ENCODE peak calls at places on chromosomes 7 and 10, in ten cellular contexts. F is upper lobe of right lung, D is heart right ventricle, O is AG04449, J is H9, Z is left ventricle myocardium inferior, X is HFF-Myc, T is HCT116, R is Calu3, E is cardiac muscle cell. H is an unnamed sample.

GRCh38 chr10:44902838-44903545 is 8.1 kb upstream of the TMEM72 start:
- DNase-seq in D (no peak), T (no peak), R (no peak), F (no peak), E (no peak), Z (no peak), O (no peak), X (no peak), J (no peak), H (no peak)

GRCh38 chr7:47080816-47081215 is 501.1 kb downstream of the TNS3 start:
- DNase-seq in R (no peak), J (no peak), O (no peak), E (no peak), X (no peak), Z (no peak), T (no peak), F (no peak), D (no peak), H (no peak)

GRCh38 chr10:102796407-102797176 is 40.6 kb downstream of the CYP17A1 start:
- DNase-seq in T (no peak), D (peak; percentile 86), O (no peak), X (no peak), R (no peak), Z (peak; percentile 91), E (no peak), J (no peak), F (peak; percentile 80), H (no peak)

GRCh38 chr10:113127285-113128283 is 177.5 kb downstream of the TCF7L2 start:
- DNase-seq in F (no peak), R (no peak), E (no peak), O (no peak), T (no peak), J (no peak), Z (no peak), D (no peak), X (no peak), H (no peak)

GRCh38 chr10:21526184-21526951 is 886 bp upstream of the SKIDA1 start:
- DNase-seq in R (peak; percentile 46), O (no peak), E (peak; percentile 90), F (peak; percentile 93), D (peak; percentile 88), T (no peak), J (peak; percentile 80), Z (peak; percentile 89), X (no peak), H (peak; percentile 95)

GRCh38 chr10:122450336-122450990 is 4.0 kb upstream of the ARMS2 start:
- DNase-seq in E (no peak), T (no peak), Z (no peak), O (no peak), R (no peak), F (no peak), J (no peak), X (no peak), D (no peak), H (no peak)

GRCh38 chr10:509361-510102 is 179.9 kb downstream of the DIP2C start:
- DNase-seq in J (no peak), Z (no peak), D (no peak), X (no peak), T (no peak), F (peak; percentile 51), R (no peak), E (no peak), O (no peak), H (no peak)

GRCh38 chr10:70381491-70382421 is 669 bp downstream of the LRRC20 start:
- DNase-seq in O (no peak), T (no peak), Z (peak; percentile 68), X (no peak), F (peak; percentile 78), D (peak; percentile 62), E (peak; percentile 80), J (peak; percentile 58), R (peak; percentile 66), H (no peak)

GRCh38 chr10:18082381-18082780 is 57.8 kb upstream of the CACNB2 start:
- DNase-seq in F (no peak), X (no peak), O (no peak), Z (no peak), D (no peak), R (no peak), J (no peak), E (no peak), T (no peak), H (no peak)

GRCh38 chr10:51397695-51398094 is 301.7 kb downstream of the CSTF2T start:
- DNase-seq in Z (peak; percentile 55), J (no peak), F (no peak), O (no peak), X (peak; percentile 63), D (peak; percentile 28), R (peak; percentile 36), T (no peak), E (no peak), H (no peak)

GRCh38 chr10:34016541-34016940 is 682.1 kb upstream of the NRP1 start:
- DNase-seq in D (no peak), O (no peak), X (no peak), F (no peak), Z (no peak), T (no peak), J (no peak), R (no peak), E (no peak), H (no peak)

GRCh38 chr7:43729924-43730248 is 563 bp upstream of the COA1 start:
- DNase-seq in J (no peak), D (no peak), Z (no peak), O (no peak), T (no peak), R (no peak), F (no peak), E (no peak), X (no peak), H (no peak)

GRCh38 chr7:43727003-43727402 is 2.3 kb downstream of the COA1 start:
- DNase-seq in F (no peak), Z (no peak), D (no peak), T (no peak), J (no peak), X (no peak), E (no peak), R (no peak), O (no peak), H (no peak)

GRCh38 chr7:43727494-43727893 is 1.8 kb downstream of the COA1 start:
- DNase-seq in O (no peak), Z (no peak), R (no peak), D (no peak), J (no peak), F (no peak), E (no peak), T (no peak), X (no peak), H (no peak)

GRCh38 chr7:43726466-43726865 is 2.9 kb downstream of the COA1 start:
- DNase-seq in X (no peak), J (no peak), O (no peak), Z (no peak), E (no peak), F (no peak), R (no peak), D (no peak), T (no peak), H (no peak)

DNA sequence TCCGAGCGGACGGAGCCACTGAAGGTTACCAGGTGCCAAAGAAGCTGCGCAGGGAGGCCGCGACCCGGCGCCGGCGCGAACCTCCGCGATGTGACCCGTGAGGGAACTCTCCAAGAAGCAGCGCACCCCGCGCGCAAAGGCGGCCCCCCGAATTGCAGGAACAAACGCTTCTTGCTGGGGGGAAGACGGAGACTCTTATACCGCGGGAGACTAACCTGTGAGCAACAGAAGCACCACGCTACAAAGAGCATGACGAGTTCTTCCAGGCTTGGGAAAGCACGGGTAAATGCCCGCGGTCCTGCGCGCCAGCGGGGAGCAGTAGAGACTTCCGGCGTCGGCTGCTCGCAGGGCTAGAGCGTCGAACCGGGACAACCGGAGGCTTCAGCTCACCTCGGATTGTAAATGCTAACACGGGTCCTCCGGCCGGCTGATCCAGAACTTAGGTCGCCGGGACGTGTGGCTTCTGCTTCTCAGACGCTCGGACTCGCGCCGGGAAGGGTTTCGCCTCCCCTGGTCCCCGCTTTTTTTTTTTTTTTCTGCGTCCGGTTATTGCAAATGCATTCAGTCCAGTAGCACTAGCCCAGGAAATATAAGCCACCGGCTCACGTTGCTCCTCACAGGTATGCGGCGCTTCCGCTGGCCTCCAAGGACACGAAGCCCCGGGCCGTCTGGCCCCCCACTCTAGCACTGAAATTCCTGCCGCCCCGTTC is at the start of gene COA1:
- DNase-seq in T (peak; percentile 90), Z (peak; percentile 88), R (peak; percentile 90), O (peak; percentile 56), F (peak; percentile 92), J (peak; percentile 84), D (peak; percentile 86), X (peak; percentile 69), E (peak; percentile 92), H (peak; percentile 91)
- TF ChIP-seq CTCF in T (no peak), Z (peak; percentile 32), R (no peak), O (no peak), F (no peak), J (peak; percentile 29), D (no peak), X (no peak), E (peak; percentile 13), H (no peak)

GRCh38 chr7:31648288-31648687 is 38.7 kb upstream of the PPP1R17 start:
- DNase-seq in E (peak; percentile 12), Z (no peak), J (no peak), T (no peak), D (no peak), F (no peak), X (no peak), R (no peak), O (no peak), H (no peak)
- TF ChIP-seq CTCF in E (peak; percentile 11), Z (peak; percentile 30), J (peak; percentile 64), T (no peak), D (peak; percentile 33), F (peak; percentile 32), X (no peak), R (peak; percentile 10), O (peak; percentile 8), H (peak; percentile 56)

DNA sequence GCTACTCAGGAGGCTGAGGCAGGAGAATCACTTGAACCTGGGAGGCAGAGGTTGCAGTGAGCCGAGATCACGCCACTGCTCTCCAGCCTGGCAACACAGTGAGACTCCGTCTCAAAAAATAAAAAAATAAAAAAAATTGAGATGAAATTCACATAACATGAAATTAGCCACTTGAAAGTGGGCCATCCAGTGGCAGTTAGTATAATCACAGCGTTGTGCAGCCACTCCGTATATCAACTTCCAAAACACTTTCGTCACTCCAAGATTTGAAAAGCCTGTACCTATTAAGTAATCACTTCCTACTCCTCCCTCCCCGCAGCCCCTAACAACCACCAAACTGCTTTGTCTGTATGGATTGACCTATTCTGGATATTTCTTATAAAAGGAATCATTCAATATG is 20.7 kb upstream of the CACUL1 start:
- DNase-seq in F (no peak), R (no peak), T (no peak), X (no peak), D (no peak), E (no peak), Z (no peak), O (no peak), J (no peak), H (peak; percentile 27)
- TF ChIP-seq CTCF in F (peak; percentile 15), R (no peak), T (peak; percentile 33), X (no peak), D (no peak), E (peak; percentile 20), Z (no peak), O (no peak), J (peak; percentile 50), H (no peak)

DNA sequence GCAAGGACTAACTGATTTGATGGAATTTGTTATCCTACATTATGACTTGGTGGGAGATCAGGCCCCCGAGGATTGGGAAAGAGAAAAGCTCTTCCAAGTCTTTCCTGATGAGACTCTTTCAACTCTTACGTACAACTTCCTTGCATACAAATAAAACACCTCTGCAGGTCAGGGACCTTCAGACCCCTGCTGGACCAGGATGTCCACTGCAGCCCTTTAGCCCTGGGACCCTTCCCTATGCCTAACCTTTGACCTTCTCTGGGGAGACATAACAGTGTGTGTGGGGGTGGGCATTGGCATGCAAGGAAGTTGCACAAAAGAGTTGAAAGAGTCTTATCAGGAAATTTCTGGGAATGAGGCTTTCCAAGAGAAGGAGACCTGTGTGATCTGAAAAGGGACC is 859.4 kb downstream of the TYW1 start:
- DNase-seq in J (peak; percentile 35), F (no peak), D (no peak), R (no peak), Z (no peak), O (no peak), T (no peak), X (no peak), E (no peak), H (no peak)
- TF ChIP-seq CTCF in J (peak; percentile 53), F (no peak), D (no peak), R (no peak), Z (no peak), O (no peak), T (no peak), X (no peak), E (no peak), H (no peak)

H was measured in osteocyte.